ENCODE peak calls at places on chromosomes 2 and 18, in eight cellular contexts. One of them, this sample, is unnamed.

GRCh38 chr18:70172225-70172624 is 33.3 kb downstream of the RTTN start:
- DNase-seq in thyroid gland: no peak
- DNase-seq in astrocyte of the cerebellum: peak
- DNase-seq in neuronal stem cell: no peak
- DNase-seq in GM12864: no peak
- DNase-seq in nucleus accumbens: no peak
- DNase-seq in HTR-8/SVneo: no peak
- DNase-seq in HEK293T: no peak
- DNase-seq in this sample: no peak

GRCh38 chr2:202035089-202035940 is 1.7 kb downstream of the FZD7 start:
- DNase-seq in HTR-8/SVneo: no peak
- DNase-seq in thyroid gland: peak
- DNase-seq in GM12864: no peak
- DNase-seq in HEK293T: no peak
- DNase-seq in neuronal stem cell: peak
- DNase-seq in nucleus accumbens: no peak
- DNase-seq in astrocyte of the cerebellum: no peak
- DNase-seq in this sample: peak

GRCh38 chr2:47890711-47891368 is 15.5 kb downstream of the FBXO11 start:
- DNase-seq in HTR-8/SVneo: no peak
- DNase-seq in HEK293T: no peak
- DNase-seq in nucleus accumbens: no peak
- DNase-seq in GM12864: no peak
- DNase-seq in neuronal stem cell: no peak
- DNase-seq in thyroid gland: no peak
- DNase-seq in astrocyte of the cerebellum: no peak
- DNase-seq in this sample: no peak

GRCh38 chr2:235146871-235147565 is 195.2 kb downstream of the SH3BP4 start:
- DNase-seq in GM12864: no peak
- DNase-seq in HEK293T: no peak
- DNase-seq in neuronal stem cell: no peak
- DNase-seq in astrocyte of the cerebellum: no peak
- DNase-seq in nucleus accumbens: no peak
- DNase-seq in thyroid gland: no peak
- DNase-seq in HTR-8/SVneo: no peak
- DNase-seq in this sample: no peak

GRCh38 chr2:36450466-36451196 is 95.1 kb downstream of the CRIM1 start:
- DNase-seq in nucleus accumbens: no peak
- DNase-seq in thyroid gland: no peak
- DNase-seq in neuronal stem cell: no peak
- DNase-seq in GM12864: no peak
- DNase-seq in HEK293T: no peak
- DNase-seq in HTR-8/SVneo: peak
- DNase-seq in astrocyte of the cerebellum: peak
- DNase-seq in this sample: no peak

GRCh38 chr2:152222975-152223638 is 47.5 kb upstream of the STAM2 start:
- DNase-seq in thyroid gland: peak
- DNase-seq in nucleus accumbens: no peak
- DNase-seq in neuronal stem cell: no peak
- DNase-seq in astrocyte of the cerebellum: peak
- DNase-seq in GM12864: no peak
- DNase-seq in HTR-8/SVneo: peak
- DNase-seq in HEK293T: peak
- DNase-seq in this sample: no peak

GRCh38 chr2:109440507-109441156 is 173.1 kb downstream of the SEPTIN10 start:
- DNase-seq in nucleus accumbens: no peak
- DNase-seq in astrocyte of the cerebellum: no peak
- DNase-seq in neuronal stem cell: no peak
- DNase-seq in GM12864: no peak
- DNase-seq in HTR-8/SVneo: no peak
- DNase-seq in thyroid gland: no peak
- DNase-seq in HEK293T: no peak
- DNase-seq in this sample: no peak

GRCh38 chr2:237955640-237956401 is 11.0 kb upstream of the UBE2F start:
- DNase-seq in astrocyte of the cerebellum: no peak
- DNase-seq in HTR-8/SVneo: no peak
- DNase-seq in GM12864: no peak
- DNase-seq in HEK293T: no peak
- DNase-seq in thyroid gland: no peak
- DNase-seq in neuronal stem cell: no peak
- DNase-seq in nucleus accumbens: no peak
- DNase-seq in this sample: no peak

GRCh38 chr2:159065891-159066290 is 97.5 kb downstream of the TANC1 start:
- DNase-seq in HEK293T: no peak
- DNase-seq in neuronal stem cell: no peak
- DNase-seq in astrocyte of the cerebellum: no peak
- DNase-seq in thyroid gland: no peak
- DNase-seq in nucleus accumbens: no peak
- DNase-seq in HTR-8/SVneo: no peak
- DNase-seq in GM12864: no peak
- DNase-seq in this sample: no peak

GRCh38 chr2:42503291-42503690 is 9.5 kb upstream of the KCNG3 start:
- DNase-seq in neuronal stem cell: no peak
- DNase-seq in HTR-8/SVneo: no peak
- DNase-seq in GM12864: no peak
- DNase-seq in HEK293T: no peak
- DNase-seq in nucleus accumbens: no peak
- DNase-seq in thyroid gland: no peak
- DNase-seq in astrocyte of the cerebellum: no peak
- DNase-seq in this sample: no peak

GRCh38 chr2:11842324-11842723 is 95.9 kb downstream of the LPIN1 start:
- DNase-seq in HEK293T: no peak
- DNase-seq in HTR-8/SVneo: no peak
- DNase-seq in neuronal stem cell: no peak
- DNase-seq in thyroid gland: peak
- DNase-seq in GM12864: no peak
- DNase-seq in nucleus accumbens: no peak
- DNase-seq in astrocyte of the cerebellum: no peak
- DNase-seq in this sample: no peak

GRCh38 chr2:128195435-128195984 is 104.5 kb downstream of the UGGT1 start:
- DNase-seq in HTR-8/SVneo: no peak
- DNase-seq in nucleus accumbens: no peak
- DNase-seq in GM12864: no peak
- DNase-seq in astrocyte of the cerebellum: no peak
- DNase-seq in thyroid gland: no peak
- DNase-seq in HEK293T: no peak
- DNase-seq in neuronal stem cell: no peak
- DNase-seq in this sample: no peak

GRCh38 chr2:19911799-19912509 is 10.2 kb upstream of the TTC32 start:
- DNase-seq in astrocyte of the cerebellum: peak
- DNase-seq in GM12864: no peak
- DNase-seq in thyroid gland: no peak
- DNase-seq in nucleus accumbens: no peak
- DNase-seq in HTR-8/SVneo: peak
- DNase-seq in neuronal stem cell: no peak
- DNase-seq in HEK293T: no peak
- DNase-seq in this sample: no peak

GRCh38 chr2:241865957-241866858 is 3.3 kb upstream of the RTP5 start:
- DNase-seq in neuronal stem cell: peak
- DNase-seq in nucleus accumbens: no peak
- DNase-seq in GM12864: no peak
- DNase-seq in HEK293T: no peak
- DNase-seq in astrocyte of the cerebellum: no peak
- DNase-seq in thyroid gland: no peak
- DNase-seq in HTR-8/SVneo: no peak
- DNase-seq in this sample: no peak

GRCh38 chr2:196566969-196567666 is 72.4 kb upstream of the CCDC150 start:
- DNase-seq in nucleus accumbens: no peak
- DNase-seq in thyroid gland: no peak
- DNase-seq in neuronal stem cell: no peak
- DNase-seq in HTR-8/SVneo: no peak
- DNase-seq in GM12864: no peak
- DNase-seq in HEK293T: no peak
- DNase-seq in astrocyte of the cerebellum: peak
- DNase-seq in this sample: no peak

GRCh38 chr2:196315388-196316049 is 144.1 kb upstream of the STK17B start:
- DNase-seq in HEK293T: no peak
- DNase-seq in GM12864: no peak
- DNase-seq in astrocyte of the cerebellum: no peak
- DNase-seq in HTR-8/SVneo: no peak
- DNase-seq in neuronal stem cell: no peak
- DNase-seq in thyroid gland: no peak
- DNase-seq in nucleus accumbens: no peak
- DNase-seq in this sample: no peak

GRCh38 chr2:130972410-130972809 is 120.8 kb downstream of the FAM168B start:
- DNase-seq in astrocyte of the cerebellum: no peak
- DNase-seq in thyroid gland: no peak
- DNase-seq in GM12864: no peak
- DNase-seq in neuronal stem cell: no peak
- DNase-seq in HEK293T: no peak
- DNase-seq in HTR-8/SVneo: no peak
- DNase-seq in nucleus accumbens: no peak
- DNase-seq in this sample: no peak

GRCh38 chr18:62521588-62521987 is 1.2 kb upstream of the ZCCHC2 start:
- DNase-seq in thyroid gland: no peak
- DNase-seq in astrocyte of the cerebellum: no peak
- DNase-seq in HEK293T: no peak
- DNase-seq in neuronal stem cell: no peak
- DNase-seq in nucleus accumbens: no peak
- DNase-seq in GM12864: no peak
- DNase-seq in HTR-8/SVneo: no peak
- DNase-seq in this sample: no peak

GRCh38 chr18:23283933-23284430 is 148.7 kb downstream of the CABLES1 start:
- DNase-seq in HTR-8/SVneo: no peak
- DNase-seq in HEK293T: no peak
- DNase-seq in neuronal stem cell: no peak
- DNase-seq in nucleus accumbens: no peak
- DNase-seq in thyroid gland: no peak
- DNase-seq in GM12864: no peak
- DNase-seq in astrocyte of the cerebellum: no peak
- DNase-seq in this sample: no peak

GRCh38 chr2:161825429-161825828 is 201.2 kb downstream of the SLC4A10 start:
- DNase-seq in HEK293T: no peak
- DNase-seq in thyroid gland: no peak
- DNase-seq in HTR-8/SVneo: no peak
- DNase-seq in astrocyte of the cerebellum: no peak
- DNase-seq in GM12864: no peak
- DNase-seq in nucleus accumbens: no peak
- DNase-seq in neuronal stem cell: no peak
- DNase-seq in this sample: no peak